ENCODE peak calls at places on chromosome 13, in six cellular contexts. One of them, this sample, is unnamed.

GRCh38 chr13:91203430-91203829 is 144.1 kb upstream of the MIR17HG start:
- DNase-seq in GM12878: no peak
- DNase-seq in HepG2: peak; percentile 14
- DNase-seq in H1: no peak
- DNase-seq in K562: no peak
- DNase-seq in GM12891: no peak
- DNase-seq in this sample: no peak

GRCh38 chr13:60788156-60788829 is 391.3 kb downstream of the TDRD3 start:
- DNase-seq in K562: no peak
- DNase-seq in HepG2: no peak
- DNase-seq in GM12878: no peak
- DNase-seq in GM12891: no peak
- DNase-seq in H1: no peak
- DNase-seq in this sample: no peak

GRCh38 chr13:93621051-93621450 is 394.4 kb downstream of the GPC6 start:
- DNase-seq in HepG2: no peak
- DNase-seq in K562: no peak
- DNase-seq in H1: no peak
- DNase-seq in GM12891: no peak
- DNase-seq in GM12878: no peak
- DNase-seq in this sample: no peak

GRCh38 chr13:101092985-101093384 is 323.3 kb downstream of the NALCN start:
- DNase-seq in K562: no peak
- DNase-seq in GM12891: no peak
- DNase-seq in HepG2: no peak
- DNase-seq in GM12878: no peak
- DNase-seq in H1: no peak
- DNase-seq in this sample: no peak

GRCh38 chr13:54091884-54092283 is 1063.3 kb downstream of the OLFM4 start:
- DNase-seq in HepG2: no peak
- DNase-seq in K562: no peak
- DNase-seq in GM12878: no peak
- DNase-seq in H1: no peak
- DNase-seq in GM12891: no peak
- DNase-seq in this sample: no peak

GRCh38 chr13:94988654-94989053 is 276.3 kb upstream of the SOX21 start:
- DNase-seq in GM12878: no peak
- DNase-seq in H1: no peak
- DNase-seq in HepG2: peak; percentile 7
- DNase-seq in K562: peak; percentile 7
- DNase-seq in GM12891: no peak
- DNase-seq in this sample: no peak

GRCh38 chr13:72221276-72221962 is 354.4 kb upstream of the DACH1 start:
- DNase-seq in GM12878: no peak
- DNase-seq in H1: peak; percentile 82
- DNase-seq in K562: peak; percentile 7
- DNase-seq in GM12891: no peak
- DNase-seq in HepG2: peak; percentile 28
- DNase-seq in this sample: no peak

GRCh38 chr13:76873454-76873853 is 12.8 kb downstream of the KCTD12 start:
- DNase-seq in HepG2: no peak
- DNase-seq in GM12878: no peak
- DNase-seq in K562: no peak
- DNase-seq in H1: no peak
- DNase-seq in GM12891: no peak
- DNase-seq in this sample: no peak

GRCh38 chr13:49336655-49337054 is 88.9 kb downstream of the CDADC1 start:
- DNase-seq in GM12891: no peak
- DNase-seq in HepG2: peak; percentile 38
- DNase-seq in K562: no peak
- DNase-seq in H1: no peak
- DNase-seq in GM12878: no peak
- DNase-seq in this sample: no peak

GRCh38 chr13:28147489-28147888 is 9.1 kb downstream of the PAN3 start:
- DNase-seq in GM12878: no peak
- DNase-seq in HepG2: no peak
- DNase-seq in GM12891: no peak
- DNase-seq in K562: no peak
- DNase-seq in H1: no peak
- DNase-seq in this sample: no peak

GRCh38 chr13:84037937-84038464 is 155.7 kb upstream of the SLITRK1 start:
- DNase-seq in GM12891: no peak
- DNase-seq in K562: no peak
- DNase-seq in H1: no peak
- DNase-seq in GM12878: no peak
- DNase-seq in HepG2: no peak
- DNase-seq in this sample: no peak

GRCh38 chr13:40306817-40307216 is 359.6 kb downstream of the FOXO1 start:
- DNase-seq in HepG2: no peak
- DNase-seq in GM12891: no peak
- DNase-seq in K562: no peak
- DNase-seq in GM12878: no peak
- DNase-seq in H1: no peak
- DNase-seq in this sample: no peak

GRCh38 chr13:107459430-107459829 is 755.9 kb downstream of the LIG4 start:
- DNase-seq in K562: no peak
- DNase-seq in GM12878: no peak
- DNase-seq in GM12891: no peak
- DNase-seq in HepG2: no peak
- DNase-seq in H1: no peak
- DNase-seq in this sample: no peak

GRCh38 chr13:56586966-56587365 is 553.8 kb upstream of the PRR20A start:
- DNase-seq in H1: no peak
- DNase-seq in K562: no peak
- DNase-seq in HepG2: no peak
- DNase-seq in GM12878: no peak
- DNase-seq in GM12891: no peak
- DNase-seq in this sample: no peak

GRCh38 chr13:101881593-101881992 is 429.1 kb downstream of the ITGBL1 start:
- DNase-seq in H1: no peak
- DNase-seq in K562: no peak
- DNase-seq in GM12891: no peak
- DNase-seq in GM12878: no peak
- DNase-seq in HepG2: no peak
- DNase-seq in this sample: no peak

GRCh38 chr13:40653558-40654318 is 12.7 kb downstream of the FOXO1 start:
- DNase-seq in GM12878: no peak
- DNase-seq in GM12891: no peak
- DNase-seq in HepG2: no peak
- DNase-seq in K562: no peak
- DNase-seq in H1: no peak
- DNase-seq in this sample: no peak

GRCh38 chr13:32964987-32965386 is 51.2 kb upstream of the KL start:
- DNase-seq in H1: no peak
- DNase-seq in K562: no peak
- DNase-seq in GM12891: no peak
- DNase-seq in HepG2: no peak
- DNase-seq in GM12878: no peak
- DNase-seq in this sample: no peak

GRCh38 chr13:98214008-98214643 is 37.1 kb upstream of the RNF113B start:
- DNase-seq in HepG2: no peak
- DNase-seq in K562: no peak
- DNase-seq in GM12878: no peak
- DNase-seq in H1: no peak
- DNase-seq in GM12891: no peak
- DNase-seq in this sample: no peak

GRCh38 chr13:37109080-37109678 is 3.7 kb upstream of the CSNK1A1L start:
- DNase-seq in HepG2: peak; percentile 3
- DNase-seq in K562: peak; percentile 11
- DNase-seq in GM12878: no peak
- DNase-seq in H1: no peak
- DNase-seq in GM12891: no peak
- DNase-seq in this sample: no peak

GRCh38 chr13:99843872-99844271 is 127.7 kb downstream of the ZIC5 start:
- DNase-seq in GM12878: no peak
- DNase-seq in GM12891: no peak
- DNase-seq in H1: no peak
- DNase-seq in K562: no peak
- DNase-seq in HepG2: no peak
- DNase-seq in this sample: no peak

GRCh38 chr13:98892821-98893220 is 85.0 kb downstream of the DOCK9 start:
- DNase-seq in H1: no peak
- DNase-seq in GM12878: no peak
- DNase-seq in HepG2: no peak
- DNase-seq in K562: no peak
- DNase-seq in GM12891: no peak
- DNase-seq in this sample: no peak

GRCh38 chr13:20161275-20161950 is 561 bp upstream of the GJA3 start:
- DNase-seq in GM12878: no peak
- DNase-seq in HepG2: no peak
- DNase-seq in K562: no peak
- DNase-seq in GM12891: no peak
- DNase-seq in H1: peak; percentile 61
- DNase-seq in this sample: no peak

GRCh38 chr13:104984296-104984818 is 1551.1 kb downstream of the EFNB2 start:
- DNase-seq in GM12878: peak; percentile 92
- DNase-seq in K562: no peak
- DNase-seq in GM12891: no peak
- DNase-seq in H1: no peak
- DNase-seq in HepG2: no peak
- DNase-seq in this sample: no peak
- TF ChIP-seq POLR2AphosphoS5 in GM12878: no peak
- TF ChIP-seq POLR2AphosphoS5 in K562: no peak
- TF ChIP-seq POLR2AphosphoS5 in GM12891: no peak
- TF ChIP-seq POLR2AphosphoS5 in H1: no peak
- TF ChIP-seq POLR2AphosphoS5 in HepG2: no peak
- TF ChIP-seq POLR2AphosphoS5 in this sample: no peak

GRCh38 chr13:30240608-30241007 is 66.7 kb downstream of the KATNAL1 start:
- DNase-seq in GM12878: no peak
- DNase-seq in HepG2: no peak
- DNase-seq in GM12891: no peak
- DNase-seq in H1: no peak
- DNase-seq in K562: no peak
- DNase-seq in this sample: no peak

GRCh38 chr13:30235206-30235605 is 72.1 kb downstream of the KATNAL1 start:
- DNase-seq in GM12891: no peak
- DNase-seq in GM12878: no peak
- DNase-seq in K562: no peak
- DNase-seq in H1: no peak
- DNase-seq in HepG2: no peak
- DNase-seq in this sample: no peak

GRCh38 chr13:30234763-30235162 is 72.6 kb downstream of the KATNAL1 start:
- DNase-seq in GM12878: no peak
- DNase-seq in GM12891: no peak
- DNase-seq in H1: no peak
- DNase-seq in K562: no peak
- DNase-seq in HepG2: no peak
- DNase-seq in this sample: no peak
- TF ChIP-seq TAF1 in GM12878: no peak
- TF ChIP-seq TAF1 in GM12891: no peak
- TF ChIP-seq TAF1 in H1: no peak
- TF ChIP-seq TAF1 in K562: no peak
- TF ChIP-seq TAF1 in HepG2: no peak
- TF ChIP-seq TAF1 in this sample: no peak

GRCh38 chr13:42039946-42040729 is 8.3 kb upstream of the DGKH start:
- DNase-seq in GM12878: peak; percentile 25
- DNase-seq in GM12891: peak; percentile 94
- DNase-seq in K562: peak; percentile 83
- DNase-seq in H1: peak; percentile 85
- DNase-seq in HepG2: no peak
- DNase-seq in this sample: peak; percentile 93
- TF ChIP-seq POLR2A in GM12878: peak; percentile 97
- TF ChIP-seq POLR2A in GM12891: peak; percentile 88
- TF ChIP-seq POLR2A in K562: peak; percentile 76
- TF ChIP-seq POLR2A in H1: no peak
- TF ChIP-seq POLR2A in HepG2: no peak
- TF ChIP-seq POLR2A in this sample: peak; percentile 98

GRCh38 chr13:113978741-113979481 is 5.0 kb upstream of the C13orf46 start:
- DNase-seq in K562: no peak
- DNase-seq in H1: no peak
- DNase-seq in HepG2: no peak
- DNase-seq in GM12878: no peak
- DNase-seq in GM12891: no peak
- DNase-seq in this sample: no peak

GRCh38 chr13:113981201-113981605 is 7.3 kb upstream of the C13orf46 start:
- DNase-seq in HepG2: no peak
- DNase-seq in H1: no peak
- DNase-seq in K562: no peak
- DNase-seq in GM12891: no peak
- DNase-seq in GM12878: no peak
- DNase-seq in this sample: no peak

GRCh38 chr13:113981611-113982295 is 7.9 kb upstream of the C13orf46 start:
- DNase-seq in K562: no peak
- DNase-seq in H1: no peak
- DNase-seq in HepG2: no peak
- DNase-seq in GM12878: no peak
- DNase-seq in GM12891: no peak
- DNase-seq in this sample: no peak

GRCh38 chr13:113980489-113981064 is 6.7 kb upstream of the C13orf46 start:
- DNase-seq in GM12878: no peak
- DNase-seq in HepG2: no peak
- DNase-seq in K562: no peak
- DNase-seq in GM12891: no peak
- DNase-seq in H1: no peak
- DNase-seq in this sample: no peak

DNA sequence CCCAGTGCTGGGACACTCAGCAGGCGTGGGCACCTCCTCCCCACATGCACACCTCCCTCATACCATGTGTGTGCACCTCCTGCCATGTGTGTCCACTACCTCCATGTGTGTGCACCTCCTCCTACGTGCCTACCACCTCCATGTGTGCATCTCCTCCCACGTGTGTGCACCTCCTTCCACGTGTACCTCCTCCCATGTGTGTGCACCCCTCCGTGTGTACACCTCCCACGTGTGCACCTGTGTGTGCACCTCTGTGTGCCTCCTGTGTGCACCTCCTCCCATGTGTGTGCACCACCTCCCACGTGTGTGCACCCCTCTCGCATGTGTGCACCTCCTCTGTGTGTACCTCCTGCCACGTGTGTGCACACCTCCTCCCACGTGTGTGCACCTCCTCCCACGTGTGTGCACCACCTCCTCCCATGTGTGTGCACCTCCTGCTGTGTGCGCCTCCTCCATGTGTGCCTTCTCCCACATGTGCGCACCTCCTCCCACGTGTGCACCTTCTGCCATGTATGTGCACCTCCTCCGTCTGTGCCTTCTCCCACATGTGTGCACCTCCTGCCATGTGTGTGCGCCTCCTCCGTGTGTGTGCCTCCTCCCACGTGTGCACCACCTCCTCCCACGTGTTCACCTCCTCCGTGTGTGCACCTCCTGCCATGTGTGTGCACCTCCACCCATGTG is 6.1 kb upstream of the C13orf46 start:
- DNase-seq in K562: no peak
- DNase-seq in HepG2: no peak
- DNase-seq in GM12878: no peak
- DNase-seq in GM12891: no peak
- DNase-seq in H1: no peak
- DNase-seq in this sample: no peak
- TF ChIP-seq POLR2AphosphoS5 in K562: no peak
- TF ChIP-seq POLR2AphosphoS5 in HepG2: no peak
- TF ChIP-seq POLR2AphosphoS5 in GM12878: no peak
- TF ChIP-seq POLR2AphosphoS5 in GM12891: peak; percentile 31
- TF ChIP-seq POLR2AphosphoS5 in H1: no peak
- TF ChIP-seq POLR2AphosphoS5 in this sample: peak; percentile 54

GRCh38 chr13:26623125-26623524 is 65.6 kb downstream of the WASF3 start:
- DNase-seq in HepG2: no peak
- DNase-seq in GM12878: no peak
- DNase-seq in H1: no peak
- DNase-seq in K562: no peak
- DNase-seq in GM12891: no peak
- DNase-seq in this sample: no peak
- TF ChIP-seq TAF1 in HepG2: no peak
- TF ChIP-seq TAF1 in GM12878: no peak
- TF ChIP-seq TAF1 in H1: no peak
- TF ChIP-seq TAF1 in K562: no peak
- TF ChIP-seq TAF1 in GM12891: no peak
- TF ChIP-seq TAF1 in this sample: no peak

This sample was measured in GM12892.